ENCODE peak calls at places on chromosomes 12 and 14, in four cellular contexts. D, R, T and C are unnamed samples.

GRCh38 chr14:83147006-83147405 is 1613.4 kb upstream of the SEL1L start:
- DNase-seq in T (no peak), D (no peak), R (no peak), C (no peak)

GRCh38 chr14:68947802-68948201 is 31.3 kb downstream of the ACTN1 start:
- DNase-seq in T (no peak), D (no peak), R (no peak), C (no peak)

GRCh38 chr14:101185081-101185835 is 281.7 kb upstream of the RTL1 start:
- DNase-seq in T (no peak), R (no peak), D (no peak), C (no peak)

GRCh38 chr14:35114036-35114435 is 7.8 kb downstream of the PPP2R3C start:
- DNase-seq in R (no peak), D (no peak), T (no peak), C (no peak)

GRCh38 chr12:80299976-80300375 is 144.1 kb upstream of the PTPRQ start:
- DNase-seq in R (no peak), D (peak), T (no peak), C (no peak)

GRCh38 chr12:89212339-89212771 is 139.9 kb downstream of the DUSP6 start:
- DNase-seq in D (no peak), R (no peak), T (no peak), C (no peak)

GRCh38 chr14:38210587-38211257 is 3.0 kb downstream of the SSTR1 start:
- DNase-seq in D (no peak), T (no peak), R (no peak), C (peak)

GRCh38 chr12:93902192-93902591 is 225.0 kb downstream of the CRADD start:
- DNase-seq in D (no peak), T (no peak), R (no peak), C (no peak)

GRCh38 chr12:9039397-9039977 is 50.1 kb downstream of the KLRG1 start:
- DNase-seq in T (peak), D (no peak), R (peak), C (no peak)

GRCh38 chr12:49055978-49056754 is 4.4 kb downstream of the KMT2D start:
- DNase-seq in T (peak), R (peak), D (peak), C (peak)

GRCh38 chr12:20443792-20444191 is 75.5 kb downstream of the PDE3A start:
- DNase-seq in R (no peak), T (no peak), D (no peak), C (no peak)

GRCh38 chr12:43602738-43603137 is 50.7 kb upstream of the ADAMTS20 start:
- DNase-seq in R (no peak), D (no peak), T (no peak), C (no peak)

GRCh38 chr12:120262852-120263724 is 2.4 kb downstream of the PXN start:
- DNase-seq in T (no peak), D (no peak), R (no peak), C (no peak)

GRCh38 chr14:95935228-95935822 is 58.7 kb downstream of the TUNAR start:
- DNase-seq in D (no peak), R (peak), T (no peak), C (peak)

GRCh38 chr12:131132118-131132892 is 178.6 kb downstream of the ADGRD1 start:
- DNase-seq in D (no peak), R (peak), T (peak), C (peak)

GRCh38 chr14:96256420-96256819 is 410 bp downstream of the BDKRB1 start:
- DNase-seq in D (no peak), T (no peak), R (no peak), C (no peak)

GRCh38 chr12:18224745-18225144 is 36.6 kb upstream of the PIK3C2G start:
- DNase-seq in R (peak), T (no peak), D (no peak), C (no peak)

GRCh38 chr12:75812341-75813018 is 219.1 kb downstream of the PHLDA1 start:
- DNase-seq in R (no peak), D (no peak), T (no peak), C (no peak)

GRCh38 chr12:105385141-105385540 is 54.6 kb downstream of the C12orf75 start:
- DNase-seq in D (no peak), R (no peak), T (no peak), C (no peak)

GRCh38 chr12:94988471-94988870 is 15.0 kb downstream of the NDUFA12 start:
- DNase-seq in R (no peak), T (no peak), D (no peak), C (no peak)

GRCh38 chr12:85575115-85576096 is 260.8 kb downstream of the RASSF9 start:
- DNase-seq in R (peak), D (peak), T (peak), C (peak)

GRCh38 chr12:124551268-124552144 is 15.9 kb downstream of the NCOR2 start:
- DNase-seq in R (no peak), T (peak), D (no peak), C (peak)

GRCh38 chr14:77307099-77307496 is 13.6 kb downstream of the POMT2 start:
- DNase-seq in D (no peak), T (no peak), R (peak), C (no peak)

GRCh38 chr12:88325828-88326214 is 183.7 kb downstream of the TMTC3 start:
- DNase-seq in D (no peak), R (no peak), T (no peak), C (no peak)

GRCh38 chr14:60865378-60866127 is 115.3 kb downstream of the TRMT5 start:
- DNase-seq in T (no peak), R (no peak), D (no peak), C (no peak)

DNA sequence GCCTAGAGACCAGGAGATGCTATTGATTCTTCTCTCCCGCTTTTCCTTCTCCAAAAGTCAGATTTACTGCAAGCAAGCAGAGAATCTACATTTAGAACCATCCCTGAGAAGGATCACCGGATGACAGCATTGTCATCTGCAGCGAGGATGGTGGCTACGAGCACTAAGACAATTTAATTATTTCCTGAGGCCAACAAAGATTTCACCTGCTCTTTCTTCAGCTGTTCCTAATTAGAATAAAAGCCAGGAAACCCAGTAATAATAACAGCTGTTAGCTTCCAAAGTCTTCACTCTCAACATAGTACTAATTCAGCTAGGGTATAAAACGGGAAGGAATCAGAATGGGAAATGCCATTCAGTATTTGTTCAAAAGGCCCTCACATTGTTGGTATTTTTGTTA is 53.3 kb downstream of the TMTC1 start:
- DNase-seq in T (no peak), D (no peak), R (no peak), C (no peak)
- TF ChIP-seq CREM in T (no peak), D (no peak), R (no peak), C (no peak)

GRCh38 chr14:51442513-51443175 is 202.6 kb downstream of the TMX1 start:
- DNase-seq in D (no peak), R (no peak), T (no peak), C (no peak)
- TF ChIP-seq CREM in D (no peak), R (no peak), T (no peak), C (no peak)

DNA sequence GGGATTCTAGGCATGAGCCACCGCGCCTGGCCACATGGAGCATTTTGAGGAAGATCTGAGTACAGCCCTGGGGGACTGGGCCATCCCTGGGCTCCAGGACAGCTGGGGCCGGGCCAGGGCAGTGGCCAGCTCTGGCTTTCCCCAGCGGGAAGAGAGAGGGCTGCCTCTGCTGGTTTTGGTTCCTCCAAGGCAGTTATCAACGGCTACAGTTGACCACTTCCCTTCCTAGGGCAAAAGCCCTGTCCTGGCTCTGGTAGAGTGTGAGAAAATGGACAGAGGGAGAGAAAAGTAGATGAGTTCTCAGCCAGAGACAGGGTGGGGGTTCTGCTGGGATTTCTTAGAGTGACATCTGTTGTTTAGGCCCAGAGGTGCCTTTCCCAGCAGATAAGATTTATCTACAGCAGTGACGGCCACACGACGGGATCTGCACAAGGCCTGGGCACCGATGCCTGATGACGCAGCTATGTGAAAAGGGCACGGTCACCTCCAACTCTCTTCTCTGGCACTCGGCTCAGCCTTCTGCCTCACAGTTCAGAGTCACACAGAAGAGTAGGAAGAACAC is 5.5 kb upstream of the HVCN1 start:
- DNase-seq in D (no peak), R (no peak), T (no peak), C (no peak)
- TF ChIP-seq CREM in D (no peak), R (no peak), T (peak), C (no peak)

DNA sequence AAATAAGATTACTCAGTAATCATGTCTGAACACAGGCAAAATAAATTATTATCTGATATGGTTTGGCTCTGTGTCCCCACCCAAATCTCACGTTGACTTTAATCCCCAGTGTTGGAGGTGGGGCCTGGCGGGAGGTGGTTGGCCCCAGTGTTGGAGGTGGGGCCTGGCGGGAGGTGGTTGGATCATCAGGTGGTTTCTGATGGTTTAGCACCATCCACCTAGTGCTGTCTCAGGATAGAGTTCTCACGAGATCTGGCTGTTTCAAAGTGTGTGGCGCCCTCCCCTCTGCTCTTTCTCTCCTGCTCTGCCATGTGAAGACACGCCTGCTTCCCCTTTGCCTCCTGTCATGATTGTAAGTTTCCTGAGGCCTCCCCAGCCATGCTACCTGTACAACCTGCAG is 18.1 kb downstream of the DHRS2 start:
- DNase-seq in T (no peak), R (no peak), D (no peak), C (no peak)
- TF ChIP-seq CREM in T (no peak), R (no peak), D (no peak), C (no peak)